ENCODE peak calls at places on chromosomes 6 and 20, in eight cellular contexts. E is cardiac fibroblast, P is fibroblast of lung, I is coronary artery, D is Peyer's patch, T is GM23248, J is aorta, L is iPS DF 6.9. U is an unnamed sample.

GRCh38 chr20:43194187-43194586 is 4.5 kb upstream of the PTPRT start:
- DNase-seq in E (no peak), P (no peak), I (no peak), D (no peak), T (no peak), J (no peak), L (no peak), U (no peak)

GRCh38 chr20:16293590-16293989 is 279.7 kb downstream of the KIF16B start:
- DNase-seq in E (peak; percentile 41), P (no peak), I (no peak), D (no peak), T (peak; percentile 23), J (no peak), L (no peak), U (no peak)

GRCh38 chr6:116388924-116389323 is 18.2 kb downstream of the DSE start:
- DNase-seq in E (no peak), P (no peak), I (no peak), D (no peak), T (no peak), J (no peak), L (no peak), U (no peak)

GRCh38 chr20:45878076-45878731 is 2.8 kb upstream of the ZSWIM1 start:
- DNase-seq in E (no peak), P (no peak), I (no peak), D (no peak), T (peak; percentile 78), J (no peak), L (no peak), U (no peak)

GRCh38 chr6:84317463-84317862 is 90.0 kb upstream of the CEP162 start:
- DNase-seq in E (no peak), P (no peak), I (no peak), D (no peak), T (no peak), J (no peak), L (no peak), U (no peak)

GRCh38 chr20:50724112-50724724 is 7.2 kb upstream of the PARD6B start:
- DNase-seq in E (no peak), P (no peak), I (no peak), D (no peak), T (no peak), J (no peak), L (no peak), U (no peak)

GRCh38 chr6:133947302-133947900 is 5.6 kb upstream of the TBPL1 start:
- DNase-seq in E (no peak), P (no peak), I (no peak), D (no peak), T (no peak), J (no peak), L (no peak), U (no peak)

GRCh38 chr6:36682328-36683144 is 4.0 kb downstream of the CDKN1A start:
- DNase-seq in E (no peak), P (no peak), I (no peak), D (peak; percentile 87), T (peak; percentile 54), J (peak; percentile 69), L (no peak), U (no peak)

GRCh38 chr6:4658486-4658885 is 117.7 kb upstream of the CDYL start:
- DNase-seq in E (no peak), P (no peak), I (peak; percentile 53), D (no peak), T (no peak), J (no peak), L (no peak), U (no peak)

GRCh38 chr20:49245921-49246740 is 26.9 kb downstream of the DDX27 start:
- DNase-seq in E (peak; percentile 69), P (peak; percentile 47), I (no peak), D (no peak), T (peak; percentile 77), J (no peak), L (no peak), U (peak; percentile 45)

GRCh38 chr6:151148111-151148510 is 91.7 kb upstream of the AKAP12 start:
- DNase-seq in E (no peak), P (no peak), I (no peak), D (no peak), T (no peak), J (no peak), L (no peak), U (no peak)

GRCh38 chr6:63299667-63300066 is 20.1 kb downstream of the LGSN start:
- DNase-seq in E (no peak), P (no peak), I (no peak), D (no peak), T (no peak), J (no peak), L (no peak), U (no peak)

GRCh38 chr20:19143890-19144289 is 68.6 kb upstream of the SLC24A3 start:
- DNase-seq in E (no peak), P (no peak), I (no peak), D (no peak), T (no peak), J (no peak), L (no peak), U (no peak)

GRCh38 chr20:51366155-51366886 is 176.2 kb downstream of the NFATC2 start:
- DNase-seq in E (peak; percentile 100), P (peak; percentile 100), I (peak; percentile 89), D (no peak), T (peak; percentile 100), J (peak; percentile 91), L (no peak), U (no peak)

DNA sequence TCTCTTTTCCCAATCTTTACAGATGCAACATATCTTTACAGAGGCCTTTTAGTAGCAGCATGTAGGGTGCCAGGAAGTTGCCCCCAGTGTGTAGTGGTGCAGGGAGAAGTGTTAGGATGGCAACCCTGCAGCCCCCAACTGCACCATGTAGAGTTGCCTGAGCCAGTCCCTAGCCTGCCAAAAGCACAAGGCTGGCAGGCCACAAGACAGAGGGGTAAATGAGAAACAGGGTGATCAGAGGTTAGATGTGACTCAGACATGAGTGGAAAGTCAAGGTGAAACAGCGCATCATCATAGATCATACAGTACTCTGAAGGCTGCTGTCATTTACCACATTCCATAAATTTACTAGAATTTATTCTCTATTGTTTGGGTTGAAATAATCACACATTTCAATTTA is 467.5 kb downstream of the PRKN start:
- DNase-seq in E (no peak), P (no peak), I (no peak), D (no peak), T (no peak), J (no peak), L (no peak), U (no peak)
- H3K4me3 ChIP-seq in E (no peak overlapping the region), P (no peak overlapping the region), I (no peak overlapping the region), D (no peak overlapping the region), T (no peak overlapping the region), J (no peak overlapping the region), L (no peak overlapping the region), U (no peak overlapping the region)

DNA sequence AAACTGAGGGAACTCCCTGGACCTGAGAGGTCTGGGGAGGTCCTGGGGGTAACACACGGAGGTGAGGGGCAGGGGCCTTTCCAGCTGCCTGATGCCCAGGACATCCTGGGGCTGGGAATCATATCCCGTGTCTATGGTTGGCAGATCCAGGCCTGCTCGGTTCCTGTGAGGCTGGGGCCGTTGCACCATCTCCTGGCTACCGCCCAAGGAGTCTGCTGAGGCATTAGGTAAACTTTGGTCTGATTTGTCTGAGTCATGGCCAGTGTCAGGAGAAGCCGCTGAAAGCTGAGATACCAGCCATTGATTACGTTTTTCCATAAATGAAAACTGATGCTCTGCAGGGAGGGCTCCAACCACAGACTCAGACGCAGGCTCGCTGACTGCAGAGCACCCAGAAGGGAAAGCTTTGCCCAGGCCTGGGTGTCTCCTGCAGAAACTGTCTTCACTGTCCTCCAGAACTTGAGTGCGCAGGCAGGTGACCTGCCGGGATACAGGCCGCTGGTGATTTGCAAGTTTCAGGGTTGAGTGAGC is 14.2 kb downstream of the TRAF3IP2 start:
- DNase-seq in E (peak; percentile 98), P (peak; percentile 98), I (peak; percentile 92), D (peak; percentile 42), T (peak; percentile 100), J (peak; percentile 87), L (no peak), U (no peak)
- H3K4me3 ChIP-seq in E (no peak overlapping the region), P (no peak overlapping the region), I (no peak overlapping the region), D (no peak overlapping the region), T (peak overlapping the region; percentile 49), J (no peak overlapping the region), L (no peak overlapping the region), U (no peak overlapping the region)

GRCh38 chr6:159234102-159234553 is 64.9 kb downstream of the FNDC1 start:
- DNase-seq in E (no peak), P (no peak), I (no peak), D (no peak), T (no peak), J (no peak), L (no peak), U (no peak)
- H3K4me3 ChIP-seq in E (no peak overlapping the region), P (no peak overlapping the region), I (peak overlapping the region; percentile 48), D (no peak overlapping the region), T (no peak overlapping the region), J (no peak overlapping the region), L (peak overlapping the region; percentile 25), U (no peak overlapping the region)

GRCh38 chr6:25034477-25034876 is 98.7 kb upstream of the RIPOR2 start:
- DNase-seq in E (no peak), P (no peak), I (no peak), D (no peak), T (no peak), J (no peak), L (no peak), U (no peak)
- H3K4me3 ChIP-seq in E (no peak overlapping the region), P (no peak overlapping the region), I (peak overlapping the region; percentile 25), D (peak overlapping the region; percentile 26), T (peak overlapping the region; percentile 52), J (no peak overlapping the region), L (no peak overlapping the region), U (no peak overlapping the region)

GRCh38 chr6:44203955-44204354 is 12.8 kb upstream of the MYMX start:
- DNase-seq in E (no peak), P (no peak), I (no peak), D (no peak), T (no peak), J (no peak), L (no peak), U (no peak)

GRCh38 chr6:44201638-44202303 is 15.0 kb upstream of the MYMX start:
- DNase-seq in E (no peak), P (no peak), I (no peak), D (no peak), T (no peak), J (no peak), L (no peak), U (no peak)

GRCh38 chr6:44201200-44201599 is 15.5 kb upstream of the MYMX start:
- DNase-seq in E (no peak), P (no peak), I (no peak), D (no peak), T (no peak), J (no peak), L (no peak), U (no peak)

GRCh38 chr6:44202972-44203750 is 13.6 kb upstream of the MYMX start:
- DNase-seq in E (no peak), P (no peak), I (no peak), D (no peak), T (no peak), J (no peak), L (no peak), U (no peak)

DNA sequence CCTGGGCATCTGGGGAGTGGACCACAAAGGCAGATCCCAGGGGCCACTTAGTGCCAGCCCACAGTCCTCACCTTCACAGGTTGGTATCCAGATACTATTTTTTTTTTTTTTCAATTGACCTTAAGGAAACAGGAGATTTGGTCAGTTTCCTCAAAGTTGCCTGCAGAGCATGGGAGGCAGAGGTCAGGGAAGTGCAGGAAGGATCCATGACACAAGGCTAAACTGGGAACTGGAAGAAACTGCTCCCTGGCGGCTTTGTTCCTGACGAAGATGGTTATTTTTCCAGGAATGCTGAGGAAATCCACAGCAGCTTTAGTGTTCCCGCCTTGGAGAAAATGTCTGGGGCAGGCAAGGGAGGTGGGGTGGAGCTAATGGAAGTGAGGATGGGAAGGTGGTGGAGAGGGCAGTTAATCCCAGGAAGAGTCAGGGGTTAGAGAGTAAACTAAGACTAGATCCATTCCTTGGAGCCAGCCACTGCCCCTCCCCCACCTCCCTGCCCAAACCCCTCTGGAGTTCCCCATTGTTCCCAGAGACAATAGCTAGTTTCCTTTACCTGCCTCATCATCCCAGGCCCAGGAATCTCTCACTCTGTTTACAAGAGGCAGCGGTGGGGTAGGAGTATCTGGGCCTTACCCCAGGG is 14.3 kb upstream of the MYMX start:
- DNase-seq in E (no peak), P (no peak), I (no peak), D (no peak), T (no peak), J (no peak), L (no peak), U (no peak)
- H3K4me3 ChIP-seq in E (no peak overlapping the region), P (no peak overlapping the region), I (no peak overlapping the region), D (no peak overlapping the region), T (no peak overlapping the region), J (no peak overlapping the region), L (no peak overlapping the region), U (no peak overlapping the region)